ENCODE peak calls at places on chromosomes 1 and 21, in seven cellular contexts. U, D, B, N, A, V and Z are unnamed samples. For H3K4me1 and H3K9me2, the result is how much of the 10 kb centered on the place peaks cover.

GRCh38 chr1:119380983-119381662 is 12.5 kb downstream of the HAO2 start:
- DNase-seq in B (no peak), D (no peak), V (no peak), U (no peak), N (no peak), A (no peak), Z (no peak)

GRCh38 chr1:238999944-239000343 is 386.4 kb upstream of the CHRM3 start:
- DNase-seq in U (no peak), A (no peak), N (no peak), B (no peak), D (no peak), V (no peak), Z (no peak)

GRCh38 chr1:227356582-227357228 is 38.4 kb upstream of the CDC42BPA start:
- DNase-seq in A (peak), N (peak), B (peak), V (peak), U (peak), D (no peak), Z (peak)

GRCh38 chr1:16066245-16066644 is 7.2 kb downstream of the FAM131C start:
- DNase-seq in V (no peak), A (no peak), B (no peak), N (no peak), D (no peak), U (no peak), Z (no peak)

GRCh38 chr1:160953030-160953429 is 1.6 kb downstream of the ITLN2 start:
- DNase-seq in U (no peak), V (no peak), A (peak), B (no peak), D (no peak), N (no peak), Z (no peak)

GRCh38 chr1:170776147-170776734 is 112.3 kb downstream of the PRRX1 start:
- DNase-seq in A (peak), B (no peak), U (no peak), N (no peak), V (no peak), D (no peak), Z (no peak)

GRCh38 chr1:167232801-167233200 is 12.1 kb downstream of the POU2F1 start:
- DNase-seq in U (no peak), A (no peak), V (no peak), D (no peak), N (peak), B (no peak), Z (no peak)

GRCh38 chr1:201562257-201562656 is 23.3 kb downstream of the NAV1 start:
- DNase-seq in V (peak), N (no peak), B (no peak), A (peak), D (no peak), U (no peak), Z (no peak)

GRCh38 chr1:161165742-161166668 is at the start of gene PPOX:
- DNase-seq in V (peak), U (peak), B (peak), D (peak), N (peak), A (peak), Z (peak)

GRCh38 chr1:111704776-111705175 is 34.4 kb downstream of the INKA2 start:
- DNase-seq in N (peak), U (peak), D (no peak), B (peak), V (peak), A (no peak), Z (no peak)

GRCh38 chr1:116394270-116394669 is 21.2 kb downstream of the ATP1A1 start:
- DNase-seq in A (no peak), B (no peak), V (no peak), D (no peak), N (no peak), U (no peak), Z (no peak)

GRCh38 chr1:69315416-69315815 is 252.3 kb upstream of the LRRC7 start:
- DNase-seq in D (no peak), U (no peak), B (no peak), V (no peak), N (no peak), A (no peak), Z (no peak)

GRCh38 chr1:63662056-63662836 is 69.0 kb downstream of the PGM1 start:
- DNase-seq in A (peak), D (no peak), B (peak), N (peak), U (peak), V (no peak), Z (no peak)

GRCh38 chr1:178057863-178058576 is 35.9 kb upstream of the RASAL2 start:
- DNase-seq in A (peak), U (peak), N (no peak), D (no peak), B (no peak), V (peak), Z (no peak)

GRCh38 chr1:167563579-167564246 is 10.2 kb upstream of the CREG1 start:
- DNase-seq in D (no peak), U (peak), N (peak), B (no peak), A (no peak), V (peak), Z (peak)

GRCh38 chr1:179087665-179088064 is 5.8 kb downstream of the TOR3A start:
- DNase-seq in B (no peak), U (no peak), D (peak), V (no peak), N (no peak), A (peak), Z (no peak)

GRCh38 chr1:230703679-230704385 is 10.1 kb downstream of the AGT start:
- DNase-seq in U (no peak), B (no peak), A (no peak), V (no peak), N (no peak), D (no peak), Z (no peak)

GRCh38 chr1:55694297-55694696 is 479.1 kb upstream of the USP24 start:
- DNase-seq in V (peak), B (no peak), U (peak), N (no peak), D (no peak), A (no peak), Z (no peak)

GRCh38 chr1:21518774-21519455 is 9.7 kb downstream of the ALPL start:
- DNase-seq in N (no peak), U (no peak), B (no peak), D (peak), V (no peak), A (no peak), Z (no peak)

GRCh38 chr21:45476582-45476981 is 65.7 kb downstream of the SLC19A1 start:
- DNase-seq in B (no peak), A (no peak), V (no peak), U (no peak), N (no peak), D (no peak), Z (no peak)

GRCh38 chr21:45475797-45476570 is 66.3 kb downstream of the SLC19A1 start:
- DNase-seq in U (no peak), A (no peak), N (no peak), V (no peak), B (no peak), D (no peak), Z (no peak)

GRCh38 chr21:45478816-45479669 is 63.2 kb downstream of the SLC19A1 start:
- DNase-seq in U (no peak), D (no peak), V (no peak), A (no peak), B (no peak), N (no peak), Z (no peak)

GRCh38 chr21:45478115-45478801 is 64.0 kb downstream of the SLC19A1 start:
- DNase-seq in U (peak), N (peak), A (peak), B (peak), D (peak), V (peak), Z (peak)

GRCh38 chr21:45477176-45478114 is 64.8 kb downstream of the SLC19A1 start:
- DNase-seq in B (no peak), A (no peak), U (no peak), D (no peak), V (no peak), N (no peak), Z (no peak)
- H3K4me1 ChIP-seq in B (under half), A (under half), U (under half), D (under half), V (under half), N (under half), Z (under half)

GRCh38 chr1:2208309-2209239 is 14.0 kb upstream of the FAAP20 start:
- DNase-seq in V (peak), D (no peak), U (peak), B (no peak), N (peak), A (peak), Z (no peak)
- H2AFZ ChIP-seq in V (no peak), D (no peak), U (no peak), B (no peak), N (peak), A (peak), Z (no peak)

GRCh38 chr1:114043046-114043445 is 63.8 kb downstream of the OLFML3 start:
- DNase-seq in B (no peak), V (no peak), A (no peak), U (no peak), N (no peak), D (no peak), Z (no peak)
- H3K9me2 ChIP-seq in B (under half), V (under half), A (under half), U (under half), N (under half), D (under half), Z (under half)

DNA sequence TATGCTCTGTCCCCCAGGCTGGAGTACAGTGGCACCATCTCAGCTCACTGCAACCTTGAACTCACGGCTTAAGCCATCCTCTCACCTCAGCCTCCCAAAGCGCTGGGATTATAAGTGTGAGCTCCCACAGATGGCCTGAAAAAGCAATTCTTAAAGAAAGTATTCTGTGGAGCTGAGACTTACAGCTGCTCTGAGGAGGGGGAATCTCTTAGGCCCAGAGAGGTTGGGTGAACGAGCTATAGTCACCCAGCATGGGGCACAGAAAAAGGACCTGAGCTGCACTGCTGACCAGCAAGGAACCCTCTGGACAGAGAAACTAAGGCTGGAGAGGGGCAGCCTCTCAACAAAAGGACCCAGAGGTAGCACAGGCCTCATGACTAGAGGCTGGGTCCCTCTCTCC is 1.3 kb downstream of the PAQR7 start:
- DNase-seq in N (no peak), B (no peak), V (no peak), U (no peak), A (no peak), D (no peak), Z (no peak)
- H3K4me1 ChIP-seq in N (under half), B (under half), V (under half), U (under half), A (under half), D (under half), Z (under half)

GRCh38 chr21:36477559-36477958 is 2.4 kb downstream of the CLDN14 start:
- DNase-seq in A (no peak), N (no peak), V (no peak), D (no peak), U (no peak), B (no peak), Z (no peak)
- H2AFZ ChIP-seq in A (no peak), N (no peak), V (no peak), D (no peak), U (no peak), B (no peak), Z (no peak)

DNA sequence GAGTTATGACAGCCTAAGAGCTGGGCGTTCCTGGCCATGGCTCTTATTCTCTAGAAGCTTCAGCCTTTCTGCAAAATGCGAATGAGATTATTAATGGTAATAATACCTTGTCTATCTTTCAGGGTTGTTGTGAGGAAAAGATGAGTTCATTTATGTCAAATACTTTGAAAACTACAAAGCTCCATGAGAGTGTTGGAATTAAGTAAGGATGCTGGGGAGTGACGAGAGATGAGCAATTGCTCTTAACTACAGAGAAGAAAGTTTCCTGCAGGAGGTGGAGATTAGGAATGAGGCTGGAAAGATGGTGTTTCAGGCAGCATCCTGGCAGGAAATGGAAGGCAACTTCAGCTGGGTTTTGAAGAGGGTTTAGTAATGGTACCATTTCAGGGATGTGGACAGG is 124.2 kb downstream of the CACNA1E start:
- DNase-seq in U (no peak), A (no peak), N (no peak), D (no peak), B (no peak), V (no peak), Z (no peak)
- H3K9me2 ChIP-seq in U (under half), A (under half), N (under half), D (under half), B (under half), V (under half), Z (under half)

GRCh38 chr1:115073298-115074087 is 15.8 kb downstream of the TSPAN2 start:
- DNase-seq in A (no peak), D (no peak), U (no peak), V (no peak), B (no peak), N (no peak), Z (no peak)
- H3K4me1 ChIP-seq in A (under half), D (under half), U (under half), V (under half), B (under half), N (under half), Z (under half)

DNA sequence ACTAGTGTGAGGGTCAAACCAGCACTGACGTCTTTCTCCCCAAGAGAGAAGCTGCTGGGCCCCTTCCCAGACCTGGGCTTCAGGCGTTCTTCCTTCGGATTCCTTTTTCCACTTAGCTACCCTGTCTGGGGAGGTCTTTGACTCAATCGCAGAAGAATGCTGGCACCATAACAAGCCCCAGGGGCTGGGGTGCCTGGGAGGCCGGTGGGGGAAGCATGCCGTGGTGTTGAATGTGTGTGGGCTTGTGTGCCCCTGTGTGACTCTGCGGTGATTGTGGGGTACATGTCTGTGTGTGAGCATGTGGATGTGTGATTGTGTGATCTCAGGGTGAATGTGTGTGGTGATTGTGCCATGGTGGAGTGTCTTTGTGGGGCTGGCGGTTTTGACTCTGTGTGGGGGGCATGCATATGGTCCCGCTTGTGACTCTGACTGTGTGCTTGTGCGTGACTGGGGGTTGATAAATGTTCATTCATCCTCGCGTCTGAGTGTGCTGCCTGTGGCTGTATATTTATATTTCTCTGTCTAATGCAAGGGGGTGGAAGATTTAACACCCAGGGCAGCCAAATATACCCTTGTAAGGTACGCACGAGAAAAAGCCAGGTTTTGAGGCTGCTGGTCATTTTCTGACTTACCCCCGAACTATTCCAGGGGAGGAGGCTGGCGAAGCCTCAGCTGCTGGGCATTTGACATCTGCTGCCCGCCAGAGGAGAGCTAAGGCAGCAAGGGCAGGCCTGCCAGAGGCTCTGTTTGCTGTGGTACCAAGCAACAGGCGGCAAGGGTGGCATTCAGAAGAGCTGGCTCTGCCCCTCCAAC is 1.1 kb upstream of the SYNC start:
- DNase-seq in D (no peak), U (peak), B (no peak), N (peak), A (peak), V (peak), Z (no peak)
- H2AFZ ChIP-seq in D (no peak), U (peak), B (no peak), N (peak), A (peak), V (peak), Z (no peak)

GRCh38 chr1:17588048-17588781 is 48.7 kb downstream of the ARHGEF10L start:
- DNase-seq in U (peak), A (peak), N (no peak), B (no peak), V (peak), D (no peak), Z (no peak)
- H3K9me2 ChIP-seq in U (under half), A (under half), N (under half), B (under half), V (under half), D (under half), Z (under half)

DNA sequence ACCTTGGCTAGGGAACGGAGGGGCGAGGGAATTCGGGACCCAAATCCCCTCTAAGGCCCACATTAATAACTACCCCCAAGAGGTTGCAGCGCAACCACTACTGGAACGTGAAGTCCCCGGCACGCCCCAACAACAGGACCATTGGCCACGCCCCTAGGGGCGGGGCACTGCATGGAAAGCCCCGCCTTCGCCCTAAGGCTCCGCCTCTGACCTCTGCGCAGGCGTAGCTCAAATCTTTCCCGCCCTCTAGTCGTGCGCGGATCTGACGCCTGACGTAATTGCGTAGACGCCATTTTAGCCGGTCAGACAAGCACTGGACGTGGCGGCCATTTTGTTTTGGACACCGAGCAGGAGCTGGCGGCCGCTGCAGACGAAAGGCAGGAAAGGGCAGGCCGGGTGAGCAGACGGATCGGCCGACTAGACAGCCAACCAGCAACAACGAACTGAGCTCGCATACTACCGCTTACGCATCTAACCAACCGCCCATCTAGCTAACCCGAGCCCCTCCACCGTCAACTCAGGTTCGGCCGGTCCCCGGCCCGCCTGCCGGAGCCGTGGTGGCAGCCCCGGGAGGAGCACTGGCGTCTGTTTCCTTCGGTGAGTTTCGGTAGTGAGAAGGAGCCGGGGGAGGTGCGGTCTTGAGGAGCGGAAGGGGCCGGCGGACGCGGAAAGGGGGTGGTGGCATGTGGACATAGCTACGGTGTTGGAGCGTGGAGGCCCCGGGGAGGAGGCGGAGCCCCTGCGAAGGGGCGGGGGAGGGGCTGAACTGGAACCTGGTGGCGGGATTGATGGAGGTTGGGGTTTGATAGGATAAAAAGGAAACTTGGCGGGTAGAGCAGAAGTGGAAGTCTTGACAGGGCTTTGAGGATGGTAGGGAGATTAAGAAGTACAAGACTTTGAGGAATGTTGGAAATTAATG is at the start of gene CHTOP:
- DNase-seq in B (peak), U (peak), V (peak), D (peak), N (peak), A (peak), Z (peak)
- H3K4me1 ChIP-seq in B (under half), U (under half), V (under half), D (under half), N (under half), A (under half), Z (under half)